ENCODE peak calls at places on chromosomes 2 and 18, in five cellular contexts. One of them, this sample, is unnamed.

GRCh38 chr2:66301073-66301766 is 133.7 kb upstream of the MEIS1 start:
- DNase-seq in IMR-90: peak
- DNase-seq in foreskin keratinocyte: no peak
- DNase-seq in PC-9: no peak
- DNase-seq in RWPE2: no peak
- DNase-seq in this sample: no peak

GRCh38 chr2:110657721-110658305 is 20.1 kb downstream of the BUB1 start:
- DNase-seq in RWPE2: no peak
- DNase-seq in PC-9: no peak
- DNase-seq in foreskin keratinocyte: no peak
- DNase-seq in IMR-90: no peak
- DNase-seq in this sample: no peak

GRCh38 chr18:70421471-70421870 is 132.6 kb downstream of the SOCS6 start:
- DNase-seq in foreskin keratinocyte: peak
- DNase-seq in PC-9: peak
- DNase-seq in RWPE2: no peak
- DNase-seq in IMR-90: peak
- DNase-seq in this sample: no peak

GRCh38 chr2:147910990-147911473 is 66.2 kb downstream of the ACVR2A start:
- DNase-seq in IMR-90: peak
- DNase-seq in foreskin keratinocyte: no peak
- DNase-seq in PC-9: peak
- DNase-seq in RWPE2: no peak
- DNase-seq in this sample: no peak

GRCh38 chr2:19801367-19802087 is 100.3 kb downstream of the TTC32 start:
- DNase-seq in PC-9: peak
- DNase-seq in RWPE2: peak
- DNase-seq in IMR-90: peak
- DNase-seq in foreskin keratinocyte: peak
- DNase-seq in this sample: peak

GRCh38 chr2:197973772-197974171 is 169.4 kb downstream of the PLCL1 start:
- DNase-seq in RWPE2: no peak
- DNase-seq in PC-9: no peak
- DNase-seq in foreskin keratinocyte: no peak
- DNase-seq in IMR-90: no peak
- DNase-seq in this sample: no peak

GRCh38 chr2:218028189-218028495 is 25.3 kb upstream of the TNS1 start:
- DNase-seq in IMR-90: no peak
- DNase-seq in RWPE2: no peak
- DNase-seq in foreskin keratinocyte: no peak
- DNase-seq in PC-9: no peak
- DNase-seq in this sample: no peak

GRCh38 chr2:24353933-24354332 is 6.4 kb downstream of the ITSN2 start:
- DNase-seq in PC-9: no peak
- DNase-seq in IMR-90: no peak
- DNase-seq in foreskin keratinocyte: no peak
- DNase-seq in RWPE2: no peak
- DNase-seq in this sample: no peak

GRCh38 chr2:178770518-178770917 is 36.7 kb downstream of the TTN start:
- DNase-seq in IMR-90: no peak
- DNase-seq in RWPE2: no peak
- DNase-seq in PC-9: no peak
- DNase-seq in foreskin keratinocyte: no peak
- DNase-seq in this sample: no peak

GRCh38 chr2:172234716-172235661 is 132.3 kb upstream of the DLX2 start:
- DNase-seq in foreskin keratinocyte: no peak
- DNase-seq in PC-9: no peak
- DNase-seq in RWPE2: no peak
- DNase-seq in IMR-90: no peak
- DNase-seq in this sample: no peak

GRCh38 chr2:174048238-174048637 is 83.1 kb upstream of the SP3 start:
- DNase-seq in RWPE2: no peak
- DNase-seq in foreskin keratinocyte: no peak
- DNase-seq in IMR-90: no peak
- DNase-seq in PC-9: no peak
- DNase-seq in this sample: no peak

DNA sequence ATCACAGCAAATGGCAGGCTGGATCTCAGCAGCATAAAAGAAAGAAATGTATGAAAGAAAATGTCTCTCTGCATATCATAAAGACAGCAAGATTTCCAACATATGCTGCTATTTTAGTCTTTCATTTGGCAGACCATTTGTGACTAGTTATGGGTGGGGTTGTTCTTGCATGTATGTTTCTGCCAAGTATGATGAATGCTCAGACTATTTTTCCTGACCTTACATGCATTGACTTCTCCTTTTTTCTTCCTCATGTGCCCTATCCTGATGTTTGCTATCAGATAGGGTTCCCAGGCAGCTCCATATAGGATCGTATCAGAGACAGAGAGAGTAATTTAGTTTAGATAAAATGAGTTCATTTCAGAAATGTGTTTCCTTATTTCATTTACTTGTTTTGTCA is 58.4 kb upstream of the PARD3B start:
- DNase-seq in foreskin keratinocyte: peak
- DNase-seq in RWPE2: no peak
- DNase-seq in IMR-90: peak
- DNase-seq in PC-9: no peak
- DNase-seq in this sample: no peak
- H3K27ac ChIP-seq in foreskin keratinocyte: peak
- H3K27ac ChIP-seq in RWPE2: no peak
- H3K27ac ChIP-seq in IMR-90: peak
- H3K27ac ChIP-seq in PC-9: no peak
- H3K27ac ChIP-seq in this sample: peak

DNA sequence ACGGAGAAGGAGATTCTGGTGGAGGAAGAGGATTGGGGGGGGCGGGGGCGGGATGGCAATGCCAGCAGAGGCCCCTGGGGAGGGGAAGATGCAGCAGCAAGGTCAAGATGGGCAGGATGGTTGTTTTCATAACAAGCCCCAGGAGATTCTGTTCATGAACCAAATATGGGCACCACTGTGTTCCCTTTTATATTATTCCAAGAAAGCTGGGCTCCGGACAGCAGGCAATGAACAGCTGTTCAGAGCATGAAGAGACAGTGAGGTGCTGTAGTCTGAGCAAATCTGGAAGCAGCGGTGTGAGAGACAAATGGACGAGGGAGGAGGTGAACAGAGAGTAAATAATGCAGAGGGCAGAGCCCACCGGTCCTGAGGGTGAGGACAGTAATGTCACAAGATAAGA is 20.0 kb downstream of the UXS1 start:
- DNase-seq in foreskin keratinocyte: no peak
- DNase-seq in IMR-90: no peak
- DNase-seq in RWPE2: no peak
- DNase-seq in PC-9: no peak
- DNase-seq in this sample: no peak
- H3K27ac ChIP-seq in foreskin keratinocyte: no peak
- H3K27ac ChIP-seq in IMR-90: no peak
- H3K27ac ChIP-seq in RWPE2: no peak
- H3K27ac ChIP-seq in PC-9: no peak
- H3K27ac ChIP-seq in this sample: no peak

GRCh38 chr2:56014075-56014730 is 90.6 kb upstream of the EFEMP1 start:
- DNase-seq in PC-9: no peak
- DNase-seq in RWPE2: no peak
- DNase-seq in IMR-90: no peak
- DNase-seq in foreskin keratinocyte: no peak
- DNase-seq in this sample: no peak

GRCh38 chr2:56013475-56013874 is 89.9 kb upstream of the EFEMP1 start:
- DNase-seq in foreskin keratinocyte: no peak
- DNase-seq in IMR-90: no peak
- DNase-seq in RWPE2: no peak
- DNase-seq in PC-9: no peak
- DNase-seq in this sample: no peak

GRCh38 chr2:56017784-56018183 is 94.2 kb upstream of the EFEMP1 start:
- DNase-seq in IMR-90: no peak
- DNase-seq in PC-9: no peak
- DNase-seq in RWPE2: no peak
- DNase-seq in foreskin keratinocyte: no peak
- DNase-seq in this sample: no peak

GRCh38 chr2:56015631-56016251 is 92.2 kb upstream of the EFEMP1 start:
- DNase-seq in PC-9: no peak
- DNase-seq in IMR-90: no peak
- DNase-seq in RWPE2: no peak
- DNase-seq in foreskin keratinocyte: no peak
- DNase-seq in this sample: no peak

DNA sequence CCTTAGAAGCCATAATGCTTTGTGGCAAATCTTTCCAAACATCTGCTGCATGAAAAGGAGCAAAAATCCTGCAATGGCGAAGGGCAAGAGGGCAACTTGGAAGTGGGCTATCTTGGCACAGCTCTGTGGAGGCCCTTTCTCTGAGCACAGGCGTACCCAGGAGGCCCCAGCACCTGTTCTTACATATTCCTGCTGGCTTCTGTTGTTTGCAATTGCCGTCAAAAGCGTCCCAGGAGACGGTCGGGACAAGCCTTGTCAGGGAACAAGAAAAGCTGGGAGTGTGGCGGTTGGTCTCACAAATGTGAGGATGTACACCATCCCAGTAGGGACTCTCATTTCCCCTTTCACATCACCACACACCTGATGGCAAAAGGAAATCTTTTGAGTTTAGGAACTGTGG is 94.6 kb upstream of the EFEMP1 start:
- DNase-seq in foreskin keratinocyte: no peak
- DNase-seq in IMR-90: no peak
- DNase-seq in RWPE2: no peak
- DNase-seq in PC-9: no peak
- DNase-seq in this sample: no peak
- H3K27ac ChIP-seq in foreskin keratinocyte: no peak
- H3K27ac ChIP-seq in IMR-90: no peak
- H3K27ac ChIP-seq in RWPE2: no peak
- H3K27ac ChIP-seq in PC-9: no peak
- H3K27ac ChIP-seq in this sample: no peak

DNA sequence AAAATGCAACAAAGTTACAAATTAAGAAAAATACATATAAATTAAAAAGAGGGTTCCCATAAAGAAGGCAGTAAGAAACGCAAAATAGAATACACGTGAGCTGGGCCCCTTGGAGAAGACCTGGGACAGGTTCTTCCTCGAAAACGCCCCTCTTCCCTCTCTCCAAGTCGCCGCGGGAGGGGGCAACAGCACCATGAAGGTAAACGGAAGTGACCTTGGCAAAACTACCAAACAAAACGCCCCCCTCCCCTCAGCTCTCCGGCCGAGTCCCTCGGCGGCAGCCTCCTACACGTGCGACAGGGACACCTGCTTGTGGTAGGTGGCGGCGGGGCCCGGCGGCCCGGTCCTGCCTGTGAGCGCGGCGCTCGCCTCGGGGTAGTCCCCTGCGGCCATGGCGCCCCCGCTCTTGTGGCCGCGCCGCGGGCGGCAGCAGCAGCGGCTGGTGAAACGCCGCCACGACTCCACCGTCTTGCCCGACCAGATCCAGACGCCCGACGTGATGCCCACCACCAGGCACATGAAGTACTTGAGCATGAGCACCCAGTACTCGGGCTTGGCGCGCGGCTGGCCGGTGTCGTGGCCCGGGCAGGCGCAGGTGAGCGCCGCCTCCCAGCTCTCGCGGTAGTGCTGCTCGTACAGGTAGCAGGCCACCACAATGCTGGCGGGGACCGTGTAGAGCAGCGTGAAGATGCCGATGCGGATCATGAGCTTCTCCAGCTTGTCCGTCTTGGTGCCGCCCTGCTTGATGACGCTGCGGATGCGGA is 2.8 kb downstream of the FZD5 start:
- DNase-seq in RWPE2: no peak
- DNase-seq in PC-9: no peak
- DNase-seq in IMR-90: no peak
- DNase-seq in foreskin keratinocyte: no peak
- DNase-seq in this sample: no peak
- H3K27ac ChIP-seq in RWPE2: no peak
- H3K27ac ChIP-seq in PC-9: no peak
- H3K27ac ChIP-seq in IMR-90: no peak
- H3K27ac ChIP-seq in foreskin keratinocyte: no peak
- H3K27ac ChIP-seq in this sample: no peak

DNA sequence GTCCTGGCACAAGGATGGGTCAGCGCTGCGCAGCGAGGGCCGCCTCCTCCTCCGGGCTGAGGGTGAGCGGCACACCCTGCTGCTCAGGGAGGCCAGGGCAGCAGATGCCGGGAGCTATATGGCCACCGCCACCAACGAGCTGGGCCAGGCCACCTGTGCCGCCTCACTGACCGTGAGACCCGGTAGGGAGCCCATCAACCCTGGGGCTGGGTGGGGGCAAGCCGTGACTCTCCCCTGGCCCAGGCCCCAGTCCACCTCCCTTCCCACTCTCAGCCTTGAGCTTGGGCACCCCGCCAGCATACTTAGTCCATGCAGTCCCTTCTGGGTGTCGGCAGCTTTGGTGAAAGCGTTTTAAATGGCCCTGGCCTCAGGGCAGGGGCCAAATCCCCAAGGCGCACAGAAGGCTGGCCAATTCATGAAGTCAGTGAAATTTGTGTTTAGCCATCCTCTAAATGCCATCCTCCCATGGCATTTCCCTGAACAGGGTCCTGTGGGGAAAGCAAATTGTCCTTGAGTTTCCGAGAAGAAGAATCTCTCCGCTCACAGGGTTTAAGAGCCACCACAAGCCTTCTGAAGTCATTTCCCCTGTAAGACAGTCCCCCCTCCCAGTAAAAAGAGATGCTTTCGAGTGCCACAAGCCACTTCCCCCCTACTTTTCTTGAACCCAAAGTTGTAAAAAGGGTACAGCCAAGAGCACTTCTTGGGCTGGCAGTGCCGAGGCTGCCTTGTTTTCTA is 17.1 kb downstream of the SPEG start:
- DNase-seq in PC-9: no peak
- DNase-seq in foreskin keratinocyte: no peak
- DNase-seq in IMR-90: peak
- DNase-seq in RWPE2: peak
- DNase-seq in this sample: no peak
- H3K27ac ChIP-seq in PC-9: peak
- H3K27ac ChIP-seq in foreskin keratinocyte: no peak
- H3K27ac ChIP-seq in IMR-90: peak
- H3K27ac ChIP-seq in RWPE2: peak
- H3K27ac ChIP-seq in this sample: peak